ENCODE peak calls at places on chromosomes 16 and 17, in ten cellular contexts. J is LoVo, X is HFFc6, C is NB4, A is amniotic stem cell, G is NCI-H1417, E is psoas muscle, P is myocyte, U is H9, T is lower leg skin. K is an unnamed sample.

GRCh38 chr17:32610027-32610650 is 123.3 kb downstream of the CDK5R1 start:
- DNase-seq in J (no peak), E (no peak), C (no peak), P (no peak), G (no peak), X (no peak), U (peak), A (no peak), T (no peak), K (no peak)

GRCh38 chr16:75078886-75079285 is 37.7 kb downstream of the LDHD start:
- DNase-seq in T (no peak), X (no peak), P (peak), J (no peak), C (no peak), U (no peak), E (no peak), A (no peak), G (no peak), K (no peak)

GRCh38 chr17:79353016-79353415 is 257.8 kb downstream of the RBFOX3 start:
- DNase-seq in X (no peak), C (no peak), A (no peak), U (no peak), T (no peak), E (peak), J (no peak), P (no peak), G (no peak), K (no peak)

GRCh38 chr16:48125888-48126287 is 29.9 kb downstream of the ABCC12 start:
- DNase-seq in J (no peak), C (no peak), E (no peak), U (no peak), T (no peak), X (no peak), G (no peak), P (no peak), A (no peak), K (no peak)

GRCh38 chr16:77946834-77947233 is 75.5 kb upstream of the CLEC3A start:
- DNase-seq in X (no peak), P (no peak), J (no peak), U (no peak), G (no peak), E (no peak), A (no peak), T (no peak), C (no peak), K (no peak)

GRCh38 chr16:309476-309875 is 26.5 kb downstream of the PDIA2 start:
- DNase-seq in G (no peak), X (no peak), J (no peak), A (no peak), T (no peak), C (peak), E (no peak), P (no peak), U (no peak), K (no peak)

GRCh38 chr16:50154369-50154947 is 1.4 kb downstream of the TENT4B start:
- DNase-seq in C (peak), X (no peak), E (no peak), P (peak), J (no peak), G (no peak), U (no peak), A (no peak), T (no peak), K (no peak)

GRCh38 chr17:49200423-49201083 is 9.8 kb downstream of the GNGT2 start:
- DNase-seq in T (no peak), C (peak), X (no peak), U (no peak), J (no peak), P (no peak), A (no peak), E (no peak), G (no peak), K (no peak)

GRCh38 chr16:59060212-59060611 is 326.1 kb upstream of the GOT2 start:
- DNase-seq in C (no peak), A (peak), E (no peak), P (peak), J (no peak), U (no peak), G (no peak), X (peak), T (no peak), K (no peak)

GRCh38 chr16:89099905-89100304 is 6.3 kb downstream of the ACSF3 start:
- DNase-seq in C (no peak), A (no peak), X (no peak), P (no peak), T (no peak), U (no peak), E (no peak), G (no peak), J (no peak), K (no peak)

GRCh38 chr17:32936894-32937500 is 9.0 kb downstream of the TMEM98 start:
- DNase-seq in A (no peak), E (peak), X (peak), T (peak), C (peak), G (peak), P (peak), U (peak), J (peak), K (peak)

GRCh38 chr17:83062011-83062817 is 17.2 kb upstream of the METRNL start:
- DNase-seq in E (peak), T (peak), X (no peak), U (peak), J (no peak), P (no peak), C (no peak), A (no peak), G (no peak), K (peak)

GRCh38 chr17:77085916-77086432 is 54.8 kb upstream of the SEC14L1 start:
- DNase-seq in C (no peak), X (no peak), P (no peak), T (no peak), U (no peak), E (no peak), G (no peak), J (no peak), A (no peak), K (no peak)

GRCh38 chr16:1102921-1103648 is 7.0 kb upstream of the C1QTNF8 start:
- DNase-seq in U (peak), J (peak), T (no peak), P (peak), C (peak), G (peak), X (peak), A (no peak), E (peak), K (peak)

GRCh38 chr17:28112199-28112995 is 69.9 kb downstream of the NLK start:
- DNase-seq in X (peak), G (no peak), A (no peak), C (no peak), E (no peak), P (no peak), J (no peak), T (no peak), U (no peak), K (no peak)